ENCODE peak calls at places on chromosomes 5 and 9, in six cellular contexts. Q, I, U, K, F and A are unnamed samples.

GRCh38 chr5:33894566-33894965 is 2.8 kb upstream of the ADAMTS12 start:
- DNase-seq in Q (no peak), I (no peak), U (no peak), K (no peak), F (no peak), A (no peak)

GRCh38 chr9:99241106-99241505 is 19.0 kb downstream of the SEC61B start:
- DNase-seq in Q (peak), I (no peak), U (no peak), K (no peak), F (no peak), A (no peak)

GRCh38 chr5:6506631-6507030 is 58.0 kb downstream of the UBE2QL1 start:
- DNase-seq in Q (no peak), I (no peak), U (no peak), K (no peak), F (no peak), A (no peak)

GRCh38 chr5:118551031-118551430 is 437.3 kb downstream of the DTWD2 start:
- DNase-seq in Q (no peak), I (no peak), U (no peak), K (no peak), F (no peak), A (no peak)

GRCh38 chr5:176424181-176424580 is 7.8 kb upstream of the CLTB start:
- DNase-seq in Q (no peak), I (no peak), U (no peak), K (no peak), F (no peak), A (no peak)

GRCh38 chr5:172611913-172612312 is 29.1 kb upstream of the NEURL1B start:
- DNase-seq in Q (no peak), I (no peak), U (no peak), K (no peak), F (no peak), A (no peak)

GRCh38 chr5:218457-219289 is 553 bp downstream of the SDHA start:
- DNase-seq in Q (no peak), I (no peak), U (no peak), K (no peak), F (no peak), A (no peak)

GRCh38 chr9:113302792-113303418 is at the start of gene RNF183:
- DNase-seq in Q (no peak), I (no peak), U (no peak), K (no peak), F (no peak), A (no peak)

GRCh38 chr5:160792281-160792680 is 59.7 kb downstream of the ATP10B start:
- DNase-seq in Q (no peak), I (no peak), U (no peak), K (no peak), F (no peak), A (no peak)

GRCh38 chr9:744790-745456 is 96.6 kb upstream of the DMRT1 start:
- DNase-seq in Q (no peak), I (no peak), U (no peak), K (peak), F (no peak), A (no peak)

GRCh38 chr5:181088289-181088688 is 42.7 kb downstream of the OR2V1 start:
- DNase-seq in Q (no peak), I (no peak), U (no peak), K (no peak), F (no peak), A (no peak)

GRCh38 chr9:132556226-132556625 is 26.2 kb upstream of the BARHL1 start:
- DNase-seq in Q (no peak), I (no peak), U (no peak), K (no peak), F (no peak), A (no peak)

GRCh38 chr5:134555889-134556311 is 30.4 kb downstream of the JADE2 start:
- DNase-seq in Q (peak), I (no peak), U (peak), K (no peak), F (peak), A (no peak)

GRCh38 chr5:42397267-42397666 is 26.0 kb upstream of the GHR start:
- DNase-seq in Q (no peak), I (no peak), U (no peak), K (no peak), F (no peak), A (no peak)

GRCh38 chr5:111997308-111998159 is 240.5 kb upstream of the NREP start:
- DNase-seq in Q (peak), I (no peak), U (no peak), K (no peak), F (no peak), A (peak)

GRCh38 chr5:139481122-139481533 is 1.4 kb downstream of the STING1 start:
- DNase-seq in Q (no peak), I (no peak), U (no peak), K (no peak), F (peak), A (no peak)

GRCh38 chr5:43020294-43020711 is 19.8 kb downstream of the ANXA2R start:
- DNase-seq in Q (no peak), I (no peak), U (no peak), K (no peak), F (no peak), A (no peak)

GRCh38 chr5:65902104-65902503 is 24.3 kb upstream of the ERBIN start:
- DNase-seq in Q (no peak), I (no peak), U (no peak), K (no peak), F (no peak), A (no peak)

GRCh38 chr9:7967851-7968250 is 168.3 kb upstream of the DMAC1 start:
- DNase-seq in Q (no peak), I (no peak), U (no peak), K (no peak), F (no peak), A (no peak)

GRCh38 chr9:20236676-20237075 is 385.6 kb downstream of the MLLT3 start:
- DNase-seq in Q (no peak), I (no peak), U (no peak), K (no peak), F (no peak), A (no peak)

GRCh38 chr9:29691758-29692407 is 2118.6 kb upstream of the C9orf72 start:
- DNase-seq in Q (peak), I (no peak), U (no peak), K (no peak), F (peak), A (no peak)

GRCh38 chr9:88658311-88658822 is 123.4 kb downstream of the NXNL2 start:
- DNase-seq in Q (no peak), I (no peak), U (no peak), K (peak), F (no peak), A (peak)

GRCh38 chr9:115328677-115329076 is 210.7 kb upstream of the TNC start:
- DNase-seq in Q (no peak), I (no peak), U (no peak), K (no peak), F (no peak), A (no peak)

GRCh38 chr9:93673844-93674334 is 97.5 kb downstream of the PHF2 start:
- DNase-seq in Q (no peak), I (peak), U (no peak), K (no peak), F (no peak), A (peak)

GRCh38 chr5:168014423-168014822 is 277.0 kb upstream of the WWC1 start:
- DNase-seq in Q (no peak), I (no peak), U (no peak), K (no peak), F (no peak), A (no peak)

GRCh38 chr9:137613259-137613658 is 5.5 kb upstream of the EHMT1 start:
- DNase-seq in Q (no peak), I (no peak), U (no peak), K (no peak), F (no peak), A (no peak)

GRCh38 chr9:101375546-101375945 is 9.3 kb downstream of the BAAT start:
- DNase-seq in Q (no peak), I (no peak), U (no peak), K (no peak), F (no peak), A (no peak)

GRCh38 chr9:137357166-137357565 is 55.1 kb upstream of the NRARP start:
- DNase-seq in Q (no peak), I (no peak), U (no peak), K (no peak), F (no peak), A (no peak)

GRCh38 chr5:174733091-174733690 is 8.8 kb downstream of the MSX2 start:
- DNase-seq in Q (no peak), I (no peak), U (no peak), K (no peak), F (no peak), A (no peak)

GRCh38 chr9:7622481-7622880 is 177.1 kb downstream of the DMAC1 start:
- DNase-seq in Q (no peak), I (no peak), U (no peak), K (no peak), F (no peak), A (no peak)

GRCh38 chr9:125902224-125902623 is 155.1 kb downstream of the PBX3 start:
- DNase-seq in Q (no peak), I (no peak), U (no peak), K (no peak), F (no peak), A (no peak)

GRCh38 chr5:55634204-55634785 is 77.8 kb downstream of the SLC38A9 start:
- DNase-seq in Q (no peak), I (no peak), U (no peak), K (no peak), F (no peak), A (no peak)

GRCh38 chr5:141760193-141760592 is 78.2 kb upstream of the ARAP3 start:
- DNase-seq in Q (no peak), I (no peak), U (no peak), K (no peak), F (no peak), A (no peak)

GRCh38 chr9:109974143-109974917 is 194.3 kb downstream of the PALM2AKAP2 start:
- DNase-seq in Q (peak), I (no peak), U (no peak), K (no peak), F (peak), A (no peak)